ENCODE peak calls at places on chromosomes 2 and 18, in four cellular contexts. One of them, this sample, is unnamed.
A peak's percentile ranks its signal among the peaks of the same experiment; 100 is the strongest.

GRCh38 chr2:218878941-218879761 is 1.5 kb upstream of the WNT10A start:
- DNase-seq in OCI-LY7: peak; percentile 49
- DNase-seq in A549: no peak
- DNase-seq in transverse colon: peak; percentile 59
- DNase-seq in this sample: no peak

GRCh38 chr2:196390243-196391148 is 219.1 kb upstream of the STK17B start:
- DNase-seq in A549: no peak
- DNase-seq in transverse colon: no peak
- DNase-seq in OCI-LY7: no peak
- DNase-seq in this sample: no peak

GRCh38 chr2:77512521-77512920 is 9.7 kb downstream of the LRRTM4 start:
- DNase-seq in transverse colon: no peak
- DNase-seq in OCI-LY7: no peak
- DNase-seq in A549: no peak
- DNase-seq in this sample: no peak

GRCh38 chr18:58407649-58408407 is 221.1 kb downstream of the ALPK2 start:
- DNase-seq in A549: no peak
- DNase-seq in OCI-LY7: no peak
- DNase-seq in transverse colon: no peak
- DNase-seq in this sample: no peak

GRCh38 chr2:112942654-112943002 is 31.7 kb downstream of the IL37 start:
- DNase-seq in A549: no peak
- DNase-seq in transverse colon: no peak
- DNase-seq in OCI-LY7: no peak
- DNase-seq in this sample: no peak

GRCh38 chr18:66393463-66393862 is 210.4 kb downstream of the CDH19 start:
- DNase-seq in OCI-LY7: no peak
- DNase-seq in transverse colon: no peak
- DNase-seq in A549: no peak
- DNase-seq in this sample: peak; percentile 5

GRCh38 chr2:88187038-88187676 is 17.0 kb downstream of the THNSL2 start:
- DNase-seq in A549: peak; percentile 44
- DNase-seq in OCI-LY7: peak; percentile 19
- DNase-seq in transverse colon: peak; percentile 80
- DNase-seq in this sample: peak; percentile 84

GRCh38 chr2:226800941-226801784 is 1.5 kb upstream of the IRS1 start:
- DNase-seq in transverse colon: peak; percentile 91
- DNase-seq in A549: peak; percentile 84
- DNase-seq in OCI-LY7: peak; percentile 92
- DNase-seq in this sample: no peak

GRCh38 chr2:147013696-147014392 is 831.0 kb upstream of the ACVR2A start:
- DNase-seq in transverse colon: no peak
- DNase-seq in A549: no peak
- DNase-seq in OCI-LY7: no peak
- DNase-seq in this sample: no peak

GRCh38 chr18:59787998-59788875 is 91.0 kb upstream of the CCBE1 start:
- DNase-seq in transverse colon: no peak
- DNase-seq in OCI-LY7: no peak
- DNase-seq in A549: peak; percentile 10
- DNase-seq in this sample: no peak

GRCh38 chr2:193537531-193537930 is 1342.8 kb upstream of the TMEFF2 start:
- DNase-seq in transverse colon: no peak
- DNase-seq in OCI-LY7: no peak
- DNase-seq in A549: no peak
- DNase-seq in this sample: no peak

GRCh38 chr2:85589166-85589565 is 4.9 kb downstream of the VAMP5 start:
- DNase-seq in transverse colon: no peak
- DNase-seq in A549: no peak
- DNase-seq in OCI-LY7: no peak
- DNase-seq in this sample: no peak

GRCh38 chr2:45905643-45905969 is 254.1 kb downstream of the PRKCE start:
- DNase-seq in transverse colon: no peak
- DNase-seq in A549: no peak
- DNase-seq in OCI-LY7: no peak
- DNase-seq in this sample: no peak

GRCh38 chr2:77922567-77922966 is 400.4 kb upstream of the LRRTM4 start:
- DNase-seq in OCI-LY7: no peak
- DNase-seq in A549: no peak
- DNase-seq in transverse colon: no peak
- DNase-seq in this sample: no peak

GRCh38 chr2:70902067-70902442 is 33.6 kb upstream of the ATP6V1B1 start:
- DNase-seq in transverse colon: no peak
- DNase-seq in A549: no peak
- DNase-seq in OCI-LY7: no peak
- DNase-seq in this sample: no peak

GRCh38 chr2:40144022-40144421 is 307.9 kb downstream of the SLC8A1 start:
- DNase-seq in transverse colon: no peak
- DNase-seq in A549: no peak
- DNase-seq in OCI-LY7: no peak
- DNase-seq in this sample: peak; percentile 11

GRCh38 chr18:8798996-8799395 is 93.6 kb downstream of the MTCL1 start:
- DNase-seq in OCI-LY7: no peak
- DNase-seq in transverse colon: peak; percentile 65
- DNase-seq in A549: no peak
- DNase-seq in this sample: no peak

GRCh38 chr2:182064024-182064880 is 78.6 kb downstream of the PPP1R1C start:
- DNase-seq in OCI-LY7: no peak
- DNase-seq in A549: no peak
- DNase-seq in transverse colon: peak; percentile 11
- DNase-seq in this sample: no peak

GRCh38 chr2:58063641-58064040 is 17.0 kb downstream of the VRK2 start:
- DNase-seq in A549: no peak
- DNase-seq in OCI-LY7: no peak
- DNase-seq in transverse colon: no peak
- DNase-seq in this sample: no peak

GRCh38 chr18:74525741-74526140 is 8.6 kb upstream of the CNDP1 start:
- DNase-seq in transverse colon: peak; percentile 89
- DNase-seq in A549: no peak
- DNase-seq in OCI-LY7: no peak
- DNase-seq in this sample: no peak

GRCh38 chr18:22846088-22846683 is 86.9 kb upstream of the RBBP8 start:
- DNase-seq in A549: peak; percentile 26
- DNase-seq in transverse colon: no peak
- DNase-seq in OCI-LY7: peak; percentile 24
- DNase-seq in this sample: no peak

GRCh38 chr2:175008801-175009495 is 3.8 kb upstream of the CHN1 start:
- DNase-seq in OCI-LY7: no peak
- DNase-seq in transverse colon: no peak
- DNase-seq in A549: no peak
- DNase-seq in this sample: no peak

GRCh38 chr2:144431384-144431783 is 88.5 kb downstream of the ZEB2 start:
- DNase-seq in OCI-LY7: peak; percentile 45
- DNase-seq in A549: no peak
- DNase-seq in transverse colon: no peak
- DNase-seq in this sample: no peak

GRCh38 chr2:10346929-10347558 is 44.3 kb downstream of the HPCAL1 start:
- DNase-seq in transverse colon: no peak
- DNase-seq in OCI-LY7: no peak
- DNase-seq in A549: no peak
- DNase-seq in this sample: no peak

GRCh38 chr2:233464056-233464455 is 102.5 kb downstream of the USP40 start:
- DNase-seq in A549: no peak
- DNase-seq in OCI-LY7: no peak
- DNase-seq in transverse colon: no peak
- DNase-seq in this sample: no peak

GRCh38 chr2:215364157-215365155 is 52.6 kb downstream of the ATIC start:
- DNase-seq in OCI-LY7: no peak
- DNase-seq in A549: no peak
- DNase-seq in transverse colon: no peak
- DNase-seq in this sample: no peak

GRCh38 chr2:12702661-12703121 is 14.0 kb upstream of the TRIB2 start:
- DNase-seq in transverse colon: no peak
- DNase-seq in OCI-LY7: no peak
- DNase-seq in A549: no peak
- DNase-seq in this sample: no peak

GRCh38 chr2:238158807-238159539 is at the start of gene ERFE:
- DNase-seq in transverse colon: peak; percentile 47
- DNase-seq in A549: peak; percentile 49
- DNase-seq in OCI-LY7: peak; percentile 70
- DNase-seq in this sample: no peak

GRCh38 chr2:70992945-70993688 is 1.6 kb downstream of the TEX261 start:
- DNase-seq in A549: no peak
- DNase-seq in OCI-LY7: no peak
- DNase-seq in transverse colon: no peak
- DNase-seq in this sample: no peak

GRCh38 chr2:241739177-241739576 is 4.7 kb downstream of the D2HGDH start:
- DNase-seq in transverse colon: no peak
- DNase-seq in OCI-LY7: no peak
- DNase-seq in A549: no peak
- DNase-seq in this sample: no peak

GRCh38 chr2:117996525-117996924 is 17.3 kb downstream of the CCDC93 start:
- DNase-seq in A549: no peak
- DNase-seq in transverse colon: no peak
- DNase-seq in OCI-LY7: no peak
- DNase-seq in this sample: no peak

GRCh38 chr18:70659026-70659726 is 370.3 kb downstream of the SOCS6 start:
- DNase-seq in A549: no peak
- DNase-seq in transverse colon: no peak
- DNase-seq in OCI-LY7: no peak
- DNase-seq in this sample: no peak

GRCh38 chr2:150134223-150134858 is 353.1 kb downstream of the RND3 start:
- DNase-seq in A549: no peak
- DNase-seq in transverse colon: no peak
- DNase-seq in OCI-LY7: no peak
- DNase-seq in this sample: no peak

GRCh38 chr2:201130524-201131186 is 14.7 kb downstream of the CFLAR start:
- DNase-seq in transverse colon: no peak
- DNase-seq in A549: no peak
- DNase-seq in OCI-LY7: peak; percentile 9
- DNase-seq in this sample: no peak

GRCh38 chr2:42874838-42875801 is 82.7 kb upstream of the HAAO start:
- DNase-seq in transverse colon: no peak
- DNase-seq in OCI-LY7: no peak
- DNase-seq in A549: no peak
- DNase-seq in this sample: no peak

GRCh38 chr2:19073522-19073921 is 284.9 kb downstream of the OSR1 start:
- DNase-seq in A549: peak; percentile 59
- DNase-seq in OCI-LY7: no peak
- DNase-seq in transverse colon: no peak
- DNase-seq in this sample: no peak

GRCh38 chr2:213524164-213524563 is 239.9 kb downstream of the SPAG16 start:
- DNase-seq in transverse colon: no peak
- DNase-seq in A549: no peak
- DNase-seq in OCI-LY7: peak; percentile 23
- DNase-seq in this sample: no peak
- H3K9me3 ChIP-seq in transverse colon: no peaks in the 10 kb centered on the region
- H3K9me3 ChIP-seq in A549: peaks cover 5% of the 10 kb centered on the region
- H3K9me3 ChIP-seq in OCI-LY7: peaks cover 14% of the 10 kb centered on the region
- H3K9me3 ChIP-seq in this sample: peaks cover 2% of the 10 kb centered on the region

GRCh38 chr2:168890006-168890782 is at the start of gene SPC25:
- DNase-seq in transverse colon: peak; percentile 88
- DNase-seq in A549: peak; percentile 93
- DNase-seq in OCI-LY7: peak; percentile 95
- DNase-seq in this sample: peak; percentile 93
- H3K4me3 ChIP-seq in transverse colon: peak within 1 kb of the TSS; percentile 69
- H3K4me3 ChIP-seq in A549: peak within 1 kb of the TSS; percentile 71
- H3K4me3 ChIP-seq in OCI-LY7: peak within 1 kb of the TSS; percentile 93
- H3K4me3 ChIP-seq in this sample: peak within 1 kb of the TSS; percentile 80

GRCh38 chr18:76788571-76789317 is 33.6 kb upstream of the ZNF236 start:
- DNase-seq in A549: no peak
- DNase-seq in OCI-LY7: no peak
- DNase-seq in transverse colon: no peak
- DNase-seq in this sample: no peak

GRCh38 chr18:76795981-76796380 is 26.4 kb upstream of the ZNF236 start:
- DNase-seq in transverse colon: no peak
- DNase-seq in A549: no peak
- DNase-seq in OCI-LY7: no peak
- DNase-seq in this sample: no peak

GRCh38 chr18:76791642-76792041 is 30.7 kb upstream of the ZNF236 start:
- DNase-seq in transverse colon: no peak
- DNase-seq in A549: no peak
- DNase-seq in OCI-LY7: no peak
- DNase-seq in this sample: no peak

DNA sequence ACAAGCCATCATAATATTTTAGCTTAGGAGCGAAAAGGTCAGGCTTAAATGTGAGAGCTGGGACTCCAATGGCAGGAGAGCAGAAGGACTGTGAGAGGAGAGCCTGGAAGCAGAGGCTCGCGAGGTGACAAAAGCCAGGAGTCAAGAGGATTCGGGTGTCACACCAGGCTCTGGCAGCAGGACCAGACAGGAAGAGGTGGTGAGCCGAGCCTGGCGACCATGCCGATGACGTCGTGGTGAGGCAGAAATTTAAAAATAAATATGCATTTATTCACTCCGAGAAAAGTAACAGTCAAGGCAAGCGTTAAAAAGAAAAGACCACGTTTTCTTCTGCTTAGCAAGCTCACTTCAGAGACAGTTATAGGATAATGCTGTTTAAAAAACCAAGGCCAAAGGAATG is 31.3 kb upstream of the ZNF236 start:
- DNase-seq in A549: no peak
- DNase-seq in OCI-LY7: no peak
- DNase-seq in transverse colon: no peak
- DNase-seq in this sample: no peak
- H3K9me3 ChIP-seq in A549: no peaks in the 10 kb centered on the region
- H3K9me3 ChIP-seq in OCI-LY7: no peaks in the 10 kb centered on the region
- H3K9me3 ChIP-seq in transverse colon: no peaks in the 10 kb centered on the region
- H3K9me3 ChIP-seq in this sample: no peaks in the 10 kb centered on the region

GRCh38 chr2:143030127-143030526 is 99.1 kb upstream of the ARHGAP15 start:
- DNase-seq in A549: no peak
- DNase-seq in transverse colon: no peak
- DNase-seq in OCI-LY7: peak; percentile 0
- DNase-seq in this sample: no peak

GRCh38 chr2:143029141-143029540 is 100.1 kb upstream of the ARHGAP15 start:
- DNase-seq in A549: no peak
- DNase-seq in OCI-LY7: no peak
- DNase-seq in transverse colon: no peak
- DNase-seq in this sample: no peak

GRCh38 chr2:143026411-143027054 is 102.7 kb upstream of the ARHGAP15 start:
- DNase-seq in OCI-LY7: no peak
- DNase-seq in A549: no peak
- DNase-seq in transverse colon: no peak
- DNase-seq in this sample: no peak
- H3K4me3 ChIP-seq in OCI-LY7: no peak overlapping the region
- H3K4me3 ChIP-seq in A549: no peak overlapping the region
- H3K4me3 ChIP-seq in transverse colon: no peak overlapping the region
- H3K4me3 ChIP-seq in this sample: peak overlapping the region; percentile 40

This sample was measured in iPS DF 6.9.